ENCODE peak calls at places on chromosome 9, in seven cellular contexts. K is CD8-positive, alpha-beta T cell; W is stomach; F is tibial artery; I is endodermal cell; E is heart right ventricle; X is GM06990. Z is an unnamed sample.

GRCh38 chr9:109120204-109120789 is 550 bp upstream of the TMEM245 start:
- DNase-seq in E (no peak), X (no peak), F (no peak), W (no peak), I (peak; percentile 42), K (no peak), Z (no peak)

GRCh38 chr9:98701576-98701975 is 7.2 kb downstream of the GABBR2 start:
- DNase-seq in I (no peak), F (no peak), E (no peak), X (no peak), W (no peak), K (no peak), Z (no peak)

GRCh38 chr9:13810510-13810909 is 503.4 kb downstream of the NFIB start:
- DNase-seq in F (no peak), I (no peak), W (no peak), E (no peak), K (no peak), X (no peak), Z (no peak)

GRCh38 chr9:108889649-108890067 is 27.6 kb downstream of the ACTL7A start:
- DNase-seq in I (no peak), F (no peak), E (no peak), K (no peak), W (no peak), X (no peak), Z (no peak)

GRCh38 chr9:115296831-115297565 is 179.0 kb upstream of the TNC start:
- DNase-seq in W (no peak), F (no peak), E (no peak), X (no peak), I (peak; percentile 49), K (no peak), Z (no peak)

GRCh38 chr9:121372563-121373400 is 2.7 kb upstream of the STOM start:
- DNase-seq in W (peak; percentile 36), E (no peak), K (no peak), I (no peak), X (no peak), F (peak; percentile 30), Z (no peak)

GRCh38 chr9:111514967-111515366 is 10.0 kb upstream of the ZNF483 start:
- DNase-seq in I (no peak), F (no peak), K (no peak), W (no peak), E (no peak), X (no peak), Z (no peak)

GRCh38 chr9:135248111-135248510 is 160.6 kb downstream of the OLFM1 start:
- DNase-seq in W (no peak), E (no peak), K (no peak), F (no peak), X (no peak), I (no peak), Z (no peak)

GRCh38 chr9:97820373-97820772 is 32.7 kb upstream of the FOXE1 start:
- DNase-seq in F (no peak), I (peak; percentile 63), K (no peak), X (no peak), W (no peak), E (no peak), Z (no peak)

GRCh38 chr9:69176446-69177135 is 2.5 kb downstream of the TJP2 start:
- DNase-seq in K (no peak), X (peak; percentile 37), W (no peak), I (no peak), F (peak; percentile 45), E (no peak), Z (no peak)

GRCh38 chr9:89153618-89154017 is 25.0 kb downstream of the SHC3 start:
- DNase-seq in K (no peak), E (no peak), X (no peak), F (peak; percentile 47), W (no peak), I (no peak), Z (no peak)

GRCh38 chr9:121213136-121213806 is 11.6 kb upstream of the RAB14 start:
- DNase-seq in X (peak; percentile 68), E (peak; percentile 91), I (peak; percentile 98), K (peak; percentile 42), W (peak; percentile 93), F (peak; percentile 86), Z (peak; percentile 73)

GRCh38 chr9:34493972-34494535 is 28.7 kb downstream of the ENHO start:
- DNase-seq in X (no peak), K (peak; percentile 11), E (peak; percentile 57), W (peak; percentile 33), F (peak; percentile 41), I (peak; percentile 91), Z (peak; percentile 39)

GRCh38 chr9:4141201-4141750 is 158.6 kb downstream of the GLIS3 start:
- DNase-seq in E (no peak), K (no peak), I (no peak), X (no peak), F (no peak), W (no peak), Z (no peak)

GRCh38 chr9:37503736-37504135 is 18.0 kb downstream of the POLR1E start:
- DNase-seq in W (no peak), I (no peak), F (no peak), X (no peak), K (peak; percentile 16), E (no peak), Z (no peak)

GRCh38 chr9:112665347-112665746 is 52.6 kb downstream of the INIP start:
- DNase-seq in F (no peak), K (no peak), I (no peak), W (no peak), X (no peak), E (no peak), Z (no peak)

GRCh38 chr9:90458485-90458884 is 184.1 kb downstream of the DIRAS2 start:
- DNase-seq in K (no peak), E (no peak), X (no peak), W (peak; percentile 58), I (peak; percentile 65), F (no peak), Z (no peak)

GRCh38 chr9:96344458-96345180 is 38.9 kb downstream of the SLC35D2 start:
- DNase-seq in I (peak; percentile 85), X (no peak), E (peak; percentile 23), K (no peak), W (no peak), F (peak; percentile 67), Z (no peak)

GRCh38 chr9:2591967-2592366 is 29.6 kb upstream of the VLDLR start:
- DNase-seq in X (no peak), K (no peak), E (no peak), F (no peak), W (no peak), I (no peak), Z (no peak)

GRCh38 chr9:93058357-93059096 is at the start of gene SUSD3:
- DNase-seq in K (peak; percentile 52), X (peak; percentile 88), F (peak; percentile 53), I (peak; percentile 92), W (peak; percentile 76), E (peak; percentile 66), Z (peak; percentile 37)

GRCh38 chr9:18489861-18490260 is 15.9 kb downstream of the ADAMTSL1 start:
- DNase-seq in E (no peak), K (no peak), F (no peak), W (no peak), X (no peak), I (no peak), Z (no peak)
- H3K4me3 ChIP-seq in E (no peak overlapping the region), K (no peak overlapping the region), F (no peak overlapping the region), W (no peak overlapping the region), X (no peak overlapping the region), I (no peak overlapping the region), Z (no peak overlapping the region)

GRCh38 chr9:131395027-131395744 is 1.3 kb downstream of the PRRC2B start:
- DNase-seq in E (peak; percentile 15), K (peak; percentile 64), W (peak; percentile 69), I (peak; percentile 82), X (peak; percentile 68), F (no peak), Z (no peak)
- TF ChIP-seq CTCF in E (no peak), K (no peak), W (no peak), I (no peak), X (no peak), F (no peak), Z (no peak)

GRCh38 chr9:101274971-101275670 is 109.7 kb downstream of the BAAT start:
- DNase-seq in E (no peak), X (no peak), F (no peak), K (no peak), I (no peak), W (no peak), Z (no peak)
- H3K36me3 ChIP-seq in E (no peaks in the 10 kb centered on the region), X (no peaks in the 10 kb centered on the region), F (no peaks in the 10 kb centered on the region), K (no peaks in the 10 kb centered on the region), I (no peaks in the 10 kb centered on the region), W (no peaks in the 10 kb centered on the region), Z (no peaks in the 10 kb centered on the region)

DNA sequence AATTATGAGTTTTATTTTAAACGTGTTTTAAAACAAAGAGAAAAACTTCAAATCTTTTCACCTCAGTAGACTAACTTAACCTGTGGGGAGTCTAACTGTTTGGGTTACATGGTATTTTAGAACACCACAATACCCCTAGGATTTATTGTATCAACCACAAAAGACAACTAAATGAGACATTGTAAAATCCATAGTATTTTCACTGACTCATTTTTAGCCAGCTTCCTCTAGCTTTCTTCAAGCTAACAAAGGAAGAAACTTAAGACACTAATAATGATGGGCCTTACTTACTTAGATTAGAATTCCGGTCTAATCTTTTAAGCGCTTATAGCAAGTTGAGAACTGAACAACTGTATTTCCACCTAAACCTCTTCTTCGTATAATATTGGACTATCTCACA is 529.3 kb downstream of the DMRTA1 start:
- DNase-seq in I (no peak), X (no peak), E (no peak), K (no peak), W (no peak), F (no peak), Z (no peak)
- H3K4me3 ChIP-seq in I (no peak overlapping the region), X (no peak overlapping the region), E (no peak overlapping the region), K (no peak overlapping the region), W (no peak overlapping the region), F (no peak overlapping the region), Z (no peak overlapping the region)

GRCh38 chr9:95096807-95097206 is 220.7 kb downstream of the FANCC start:
- DNase-seq in X (no peak), F (no peak), K (no peak), W (no peak), I (no peak), E (no peak), Z (no peak)
- TF ChIP-seq CTCF in X (no peak), F (no peak), K (no peak), W (no peak), I (no peak), E (no peak), Z (peak; percentile 12)

Z was measured in RWPE2.